ENCODE peak calls at places on chromosomes 7 and 10, in ten cellular contexts. T is H7, K is trophoblast cell, W is breast epithelium, B is heart right ventricle, X is right lobe of liver, G is PC-3, R is Peyer's patch, C is adipocyte, Q is mammary epithelial cell. J is an unnamed sample. For H3K27me3, the result is how much of the 10 kb centered on the place peaks cover.

GRCh38 chr10:90560331-90560730 is 297.5 kb downstream of the HTR7 start:
- DNase-seq in T (no peak), K (no peak), W (no peak), B (no peak), X (no peak), G (no peak), R (no peak), C (no peak), Q (peak), J (no peak)

GRCh38 chr7:26686448-26686981 is 177.9 kb downstream of the SKAP2 start:
- DNase-seq in T (peak), K (no peak), W (no peak), B (no peak), X (peak), G (peak), R (no peak), C (peak), Q (peak), J (peak)

GRCh38 chr10:125157473-125157865 is 2.9 kb downstream of the CTBP2 start:
- DNase-seq in T (no peak), K (no peak), W (no peak), B (no peak), X (no peak), G (no peak), R (peak), C (peak), Q (no peak), J (no peak)

GRCh38 chr10:119341236-119342016 is 134.1 kb downstream of the GRK5 start:
- DNase-seq in T (no peak), K (peak), W (no peak), B (no peak), X (peak), G (peak), R (no peak), C (peak), Q (peak), J (no peak)

GRCh38 chr10:87878664-87879459 is 15.4 kb downstream of the PTEN start:
- DNase-seq in T (no peak), K (no peak), W (no peak), B (no peak), X (no peak), G (no peak), R (no peak), C (no peak), Q (no peak), J (no peak)

GRCh38 chr10:71127773-71128172 is 84.6 kb upstream of the UNC5B start:
- DNase-seq in T (no peak), K (no peak), W (no peak), B (no peak), X (no peak), G (no peak), R (no peak), C (no peak), Q (no peak), J (no peak)

GRCh38 chr7:636396-636795 is 90.1 kb upstream of the DNAAF5 start:
- DNase-seq in T (peak), K (peak), W (no peak), B (no peak), X (no peak), G (peak), R (no peak), C (peak), Q (no peak), J (no peak)

GRCh38 chr7:66920256-66920655 is 769 bp upstream of the TMEM248 start:
- DNase-seq in T (no peak), K (no peak), W (no peak), B (no peak), X (no peak), G (no peak), R (no peak), C (no peak), Q (no peak), J (no peak)

GRCh38 chr10:114815751-114816150 is 5.8 kb upstream of the FHIP2A start:
- DNase-seq in T (no peak), K (no peak), W (no peak), B (no peak), X (no peak), G (peak), R (no peak), C (no peak), Q (no peak), J (no peak)

GRCh38 chr10:5594271-5595036 is 69.7 kb downstream of the CALML3 start:
- DNase-seq in T (no peak), K (peak), W (no peak), B (no peak), X (no peak), G (no peak), R (no peak), C (peak), Q (no peak), J (no peak)

GRCh38 chr10:35050556-35050955 is 39.6 kb downstream of the CUL2 start:
- DNase-seq in T (no peak), K (no peak), W (no peak), B (no peak), X (no peak), G (no peak), R (no peak), C (no peak), Q (no peak), J (no peak)

GRCh38 chr10:110176122-110176521 is 31.3 kb upstream of the MXI1 start:
- DNase-seq in T (no peak), K (no peak), W (no peak), B (peak), X (no peak), G (no peak), R (no peak), C (no peak), Q (no peak), J (no peak)

GRCh38 chr7:4111166-4111565 is 570.9 kb upstream of the FOXK1 start:
- DNase-seq in T (no peak), K (no peak), W (no peak), B (no peak), X (no peak), G (no peak), R (no peak), C (no peak), Q (no peak), J (no peak)

GRCh38 chr7:115634633-115635032 is 395.9 kb downstream of the TFEC start:
- DNase-seq in T (no peak), K (no peak), W (no peak), B (no peak), X (no peak), G (peak), R (no peak), C (peak), Q (no peak), J (no peak)

GRCh38 chr10:103512591-103513382 is 19.3 kb downstream of the NEURL1 start:
- DNase-seq in T (peak), K (peak), W (no peak), B (no peak), X (no peak), G (no peak), R (peak), C (no peak), Q (no peak), J (peak)

GRCh38 chr10:77649333-77650331 is 12.0 kb upstream of the KCNMA1 start:
- DNase-seq in T (peak), K (no peak), W (no peak), B (no peak), X (no peak), G (no peak), R (peak), C (no peak), Q (no peak), J (peak)

GRCh38 chr7:22861576-22861975 is 38.9 kb upstream of the TOMM7 start:
- DNase-seq in T (no peak), K (no peak), W (no peak), B (no peak), X (no peak), G (no peak), R (no peak), C (no peak), Q (no peak), J (no peak)
- H3K27me3 ChIP-seq in T (under half), K (under half), W (under half), B (under half), X (under half), G (under half), R (under half), C (under half), Q (under half), J (under half)

DNA sequence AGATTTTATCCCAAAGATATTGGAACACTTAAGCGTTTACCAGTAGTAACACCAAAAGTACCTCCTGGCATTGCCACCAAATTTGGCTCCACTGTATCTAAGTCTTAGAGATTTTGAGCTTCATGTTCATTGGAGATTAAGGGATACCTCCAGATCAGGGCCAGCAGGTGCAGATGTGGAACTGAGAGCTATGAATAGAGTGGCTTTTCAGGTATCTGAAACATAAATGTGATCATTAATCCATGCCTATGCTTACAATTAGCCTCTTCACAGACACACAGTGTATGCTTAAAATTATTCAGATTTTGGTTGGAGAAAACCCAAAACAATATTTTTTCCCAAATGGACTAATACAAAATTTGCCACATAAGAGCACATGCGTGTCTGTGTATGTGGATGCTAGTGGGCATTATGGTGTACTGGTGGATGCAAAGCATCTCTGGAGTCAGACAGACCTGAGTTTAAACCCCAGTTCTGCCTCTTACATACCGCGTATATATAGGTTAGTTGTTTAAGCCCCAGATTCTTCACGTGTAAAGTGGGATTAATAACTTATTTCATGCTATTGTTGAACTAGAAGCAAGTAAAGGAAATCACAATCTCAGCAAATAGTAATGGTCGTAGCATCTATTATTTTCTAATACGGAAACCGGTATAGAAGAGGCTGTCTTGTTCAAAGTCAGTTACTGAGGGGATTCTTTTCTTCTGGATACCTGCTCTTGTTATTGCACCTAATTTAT is 6.8 kb upstream of the LRRC4 start:
- DNase-seq in T (no peak), K (no peak), W (no peak), B (no peak), X (no peak), G (no peak), R (no peak), C (no peak), Q (no peak), J (no peak)
- H3K27me3 ChIP-seq in T (under half), K (under half), W (under half), B (under half), X (under half), G (under half), R (under half), C (under half), Q (under half), J (under half)

GRCh38 chr7:91345449-91345848 is 81.2 kb downstream of the FZD1 start:
- DNase-seq in T (no peak), K (no peak), W (no peak), B (no peak), X (no peak), G (no peak), R (no peak), C (no peak), Q (no peak), J (no peak)
- H3K27me3 ChIP-seq in T (under half), K (under half), W (under half), B (under half), X (under half), G (under half), R (under half), C (under half), Q (under half), J (under half)

GRCh38 chr10:60733826-60734225 is 44.5 kb upstream of the CDK1 start:
- DNase-seq in T (peak), K (no peak), W (no peak), B (no peak), X (no peak), G (peak), R (no peak), C (no peak), Q (peak), J (peak)

GRCh38 chr10:60734226-60734625 is 44.1 kb upstream of the CDK1 start:
- DNase-seq in T (no peak), K (no peak), W (no peak), B (no peak), X (no peak), G (no peak), R (no peak), C (no peak), Q (no peak), J (no peak)

GRCh38 chr10:60732240-60733188 is 45.8 kb upstream of the CDK1 start:
- DNase-seq in T (peak), K (no peak), W (no peak), B (no peak), X (peak), G (peak), R (peak), C (no peak), Q (peak), J (peak)

GRCh38 chr10:60735244-60735643 is 43.0 kb upstream of the CDK1 start:
- DNase-seq in T (peak), K (no peak), W (peak), B (no peak), X (no peak), G (peak), R (no peak), C (no peak), Q (peak), J (peak)

DNA sequence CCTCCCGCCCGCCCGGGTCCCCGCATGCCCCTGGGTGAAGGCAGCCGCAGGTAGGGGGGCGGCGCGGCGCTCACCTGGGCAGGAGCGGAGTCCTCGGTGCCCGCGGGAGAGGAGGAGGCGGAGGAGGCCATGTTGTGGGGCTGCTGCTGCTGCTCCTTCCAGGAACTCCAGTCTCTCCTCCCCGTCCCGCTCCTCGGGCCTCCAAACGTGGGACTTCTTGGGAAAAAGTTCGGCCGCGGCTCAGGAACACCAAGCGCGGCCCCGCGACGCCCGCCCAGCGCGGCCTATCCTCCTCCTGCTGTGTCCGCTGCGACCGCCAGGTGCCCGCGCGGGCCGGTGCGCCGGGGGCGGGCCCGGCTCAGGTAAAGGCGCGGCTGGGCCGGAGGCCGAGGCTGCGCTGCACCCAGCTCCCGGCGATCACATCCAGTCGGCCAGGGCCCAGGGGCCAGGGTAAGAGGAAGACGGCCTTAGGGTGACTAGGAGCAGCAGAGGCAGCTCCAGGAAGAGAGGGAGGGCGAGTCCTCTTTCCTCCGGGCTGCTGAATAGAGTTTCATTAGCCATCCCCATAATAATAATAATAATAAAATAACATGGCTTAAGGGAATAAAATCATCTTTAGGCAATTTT is 45.0 kb upstream of the CDK1 start:
- DNase-seq in T (peak), K (peak), W (peak), B (peak), X (peak), G (peak), R (peak), C (peak), Q (peak), J (peak)
- H3K27me3 ChIP-seq in T (under half), K (under half), W (under half), B (half or more), X (under half), G (under half), R (under half), C (under half), Q (under half), J (under half)